ENCODE peak calls at places on chromosomes 3 and 15, in six cellular contexts. J, K, T, M, H and O are unnamed samples. For H3K4me1, the result is how much of the 10 kb centered on the place peaks cover.

GRCh38 chr15:81235781-81236507 is 39.3 kb downstream of the IL16 start:
- DNase-seq in J (peak), K (no peak), T (no peak), M (no peak), H (no peak), O (no peak)

GRCh38 chr3:34073141-34073540 is 274.7 kb downstream of the PDCD6IP start:
- DNase-seq in J (no peak), K (no peak), T (no peak), M (no peak), H (no peak), O (no peak)

GRCh38 chr3:57283366-57283765 is 9.1 kb downstream of the ASB14 start:
- DNase-seq in J (no peak), K (no peak), T (no peak), M (no peak), H (no peak), O (no peak)

GRCh38 chr15:62068071-62068786 is 1.5 kb downstream of the C2CD4A start:
- DNase-seq in J (peak), K (peak), T (peak), M (no peak), H (no peak), O (no peak)

GRCh38 chr3:37668831-37669610 is 192.7 kb upstream of the CTDSPL start:
- DNase-seq in J (no peak), K (peak), T (peak), M (no peak), H (no peak), O (no peak)

GRCh38 chr3:114794894-114795630 is 352.0 kb downstream of the ZBTB20 start:
- DNase-seq in J (no peak), K (no peak), T (no peak), M (no peak), H (no peak), O (no peak)

GRCh38 chr3:11434017-11434526 is 161.9 kb downstream of the ATG7 start:
- DNase-seq in J (peak), K (no peak), T (no peak), M (no peak), H (no peak), O (no peak)

GRCh38 chr3:93981649-93982048 is 1.7 kb downstream of the ARL13B start:
- DNase-seq in J (no peak), K (no peak), T (no peak), M (no peak), H (no peak), O (no peak)

GRCh38 chr3:67529915-67530314 is 124.5 kb downstream of the SUCLG2 start:
- DNase-seq in J (no peak), K (no peak), T (no peak), M (no peak), H (no peak), O (no peak)

GRCh38 chr15:52417957-52418356 is 110.7 kb downstream of the MYO5A start:
- DNase-seq in J (no peak), K (no peak), T (no peak), M (no peak), H (no peak), O (no peak)

GRCh38 chr3:10373686-10374261 is 52.9 kb upstream of the SEC13 start:
- DNase-seq in J (no peak), K (no peak), T (no peak), M (no peak), H (no peak), O (no peak)

GRCh38 chr3:32222950-32223349 is 15.5 kb upstream of the CMTM8 start:
- DNase-seq in J (no peak), K (no peak), T (no peak), M (no peak), H (no peak), O (no peak)

GRCh38 chr15:79932447-79932846 is 35.6 kb upstream of the MTHFS start:
- DNase-seq in J (no peak), K (no peak), T (no peak), M (no peak), H (no peak), O (no peak)

GRCh38 chr15:40182358-40183029 is 21.6 kb downstream of the BUB1B start:
- DNase-seq in J (no peak), K (no peak), T (no peak), M (no peak), H (no peak), O (no peak)

GRCh38 chr3:102205647-102206046 is 229.2 kb upstream of the ZPLD1 start:
- DNase-seq in J (no peak), K (no peak), T (no peak), M (no peak), H (no peak), O (no peak)

GRCh38 chr15:49495993-49496747 is 73.1 kb downstream of the FGF7 start:
- DNase-seq in J (no peak), K (no peak), T (no peak), M (no peak), H (no peak), O (no peak)

GRCh38 chr3:123695731-123696640 is 111.1 kb upstream of the HACD2 start:
- DNase-seq in J (no peak), K (no peak), T (no peak), M (no peak), H (no peak), O (no peak)

GRCh38 chr3:72997421-72997961 is 880 bp downstream of the PPP4R2 start:
- DNase-seq in J (no peak), K (peak), T (no peak), M (no peak), H (peak), O (peak)

GRCh38 chr3:150737874-150738679 is 24.9 kb downstream of the SIAH2 start:
- DNase-seq in J (no peak), K (no peak), T (no peak), M (no peak), H (no peak), O (no peak)

GRCh38 chr3:48157215-48157840 is 30.9 kb downstream of the CDC25A start:
- DNase-seq in J (no peak), K (no peak), T (no peak), M (no peak), H (no peak), O (no peak)

GRCh38 chr3:126467611-126467955 is 8.1 kb downstream of the ZXDC start:
- DNase-seq in J (no peak), K (no peak), T (no peak), M (no peak), H (no peak), O (no peak)

GRCh38 chr3:112132975-112133448 is at the start of gene GCSAM:
- DNase-seq in J (peak), K (no peak), T (peak), M (peak), H (peak), O (peak)

GRCh38 chr15:53434174-53434678 is 325.2 kb downstream of the WDR72 start:
- DNase-seq in J (no peak), K (no peak), T (no peak), M (no peak), H (no peak), O (no peak)

GRCh38 chr3:48739955-48740823 is 23.2 kb upstream of the IP6K2 start:
- DNase-seq in J (peak), K (peak), T (peak), M (peak), H (peak), O (peak)

GRCh38 chr15:74434260-74434915 is 630 bp upstream of the SEMA7A start:
- DNase-seq in J (no peak), K (no peak), T (peak), M (no peak), H (no peak), O (no peak)

GRCh38 chr3:58236527-58237237 is 910 bp upstream of the ABHD6 start:
- DNase-seq in J (peak), K (no peak), T (peak), M (no peak), H (no peak), O (no peak)

GRCh38 chr3:49844464-49845183 is 11.7 kb downstream of the TRAIP start:
- DNase-seq in J (no peak), K (no peak), T (no peak), M (no peak), H (no peak), O (no peak)

GRCh38 chr3:181567446-181568075 is 144.2 kb upstream of the SOX2 start:
- DNase-seq in J (no peak), K (no peak), T (no peak), M (no peak), H (no peak), O (no peak)

GRCh38 chr3:43086460-43087165 is 19.3 kb downstream of the POMGNT2 start:
- DNase-seq in J (no peak), K (no peak), T (no peak), M (no peak), H (no peak), O (no peak)

GRCh38 chr3:160677459-160677901 is 520 bp downstream of the ARL14 start:
- DNase-seq in J (no peak), K (no peak), T (no peak), M (no peak), H (no peak), O (no peak)

GRCh38 chr3:111717601-111718000 is 122.5 kb upstream of the ZBED2 start:
- DNase-seq in J (peak), K (peak), T (peak), M (peak), H (peak), O (peak)

GRCh38 chr3:192079098-192079497 is 618.1 kb downstream of the PYDC2 start:
- DNase-seq in J (no peak), K (no peak), T (no peak), M (no peak), H (no peak), O (no peak)

GRCh38 chr3:47645551-47645950 is 66.9 kb upstream of the CSPG5 start:
- DNase-seq in J (no peak), K (no peak), T (no peak), M (no peak), H (no peak), O (no peak)

GRCh38 chr3:14871456-14872200 is 52.9 kb downstream of the FGD5 start:
- DNase-seq in J (no peak), K (no peak), T (no peak), M (no peak), H (no peak), O (no peak)

GRCh38 chr15:68310178-68310810 is 32.7 kb downstream of the FEM1B start:
- DNase-seq in J (no peak), K (peak), T (no peak), M (no peak), H (no peak), O (no peak)

DNA sequence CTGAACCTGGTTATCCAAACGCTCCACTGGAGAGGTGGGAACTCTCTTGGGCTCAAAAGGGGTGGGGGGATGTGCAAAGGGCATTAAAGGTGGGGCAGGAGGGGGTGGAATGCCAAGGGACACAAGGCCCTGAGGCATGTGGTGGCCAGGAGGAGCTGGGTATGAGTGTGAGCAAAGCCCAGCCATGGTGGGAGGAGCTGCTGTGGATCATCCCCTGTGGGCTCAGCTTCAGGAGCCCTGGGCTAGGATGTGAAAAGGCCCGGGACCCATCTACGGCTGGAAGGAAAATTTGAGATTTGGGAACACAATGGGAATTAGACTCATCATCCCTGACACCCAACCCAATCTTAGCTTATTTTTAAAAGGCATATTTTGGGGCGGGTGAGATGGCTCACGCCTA is 33.3 kb downstream of the MGLL start:
- DNase-seq in J (no peak), K (no peak), T (no peak), M (no peak), H (no peak), O (no peak)
- H3K4me1 ChIP-seq in J (half or more), K (under half), T (half or more), M (under half), H (under half), O (under half)

GRCh38 chr3:133700351-133700750 is 38.6 kb upstream of the TOPBP1 start:
- DNase-seq in J (no peak), K (no peak), T (no peak), M (no peak), H (no peak), O (no peak)

GRCh38 chr3:133701435-133702358 is 40.0 kb upstream of the TOPBP1 start:
- DNase-seq in J (no peak), K (no peak), T (no peak), M (no peak), H (no peak), O (no peak)

GRCh38 chr3:133699903-133700302 is 38.2 kb upstream of the TOPBP1 start:
- DNase-seq in J (no peak), K (no peak), T (no peak), M (no peak), H (no peak), O (no peak)

GRCh38 chr3:133697960-133698359 is 36.2 kb upstream of the TOPBP1 start:
- DNase-seq in J (no peak), K (no peak), T (no peak), M (no peak), H (no peak), O (no peak)

DNA sequence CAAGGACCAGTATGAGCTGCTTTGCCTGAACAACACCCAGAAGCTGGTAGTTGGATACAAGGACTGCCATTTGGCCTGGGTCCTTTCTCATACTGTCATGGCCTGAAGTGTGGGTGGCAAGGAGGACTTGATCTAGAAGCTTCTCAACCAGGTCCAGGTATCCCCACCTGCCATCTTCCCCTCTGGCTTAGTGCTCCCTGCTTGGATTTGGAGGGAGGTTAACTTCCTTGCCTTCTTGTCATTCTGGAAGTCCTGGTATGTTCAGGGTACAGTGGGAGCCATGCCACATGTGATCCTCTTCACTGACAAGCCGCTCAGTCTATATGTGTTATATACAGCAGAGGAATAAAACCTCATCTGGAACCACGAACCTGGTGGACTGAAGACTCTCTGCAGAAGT is 37.7 kb upstream of the TOPBP1 start:
- DNase-seq in J (no peak), K (no peak), T (no peak), M (no peak), H (no peak), O (no peak)
- H3K4me3 ChIP-seq in J (no peak), K (no peak), T (no peak), M (no peak), H (no peak), O (no peak)

DNA sequence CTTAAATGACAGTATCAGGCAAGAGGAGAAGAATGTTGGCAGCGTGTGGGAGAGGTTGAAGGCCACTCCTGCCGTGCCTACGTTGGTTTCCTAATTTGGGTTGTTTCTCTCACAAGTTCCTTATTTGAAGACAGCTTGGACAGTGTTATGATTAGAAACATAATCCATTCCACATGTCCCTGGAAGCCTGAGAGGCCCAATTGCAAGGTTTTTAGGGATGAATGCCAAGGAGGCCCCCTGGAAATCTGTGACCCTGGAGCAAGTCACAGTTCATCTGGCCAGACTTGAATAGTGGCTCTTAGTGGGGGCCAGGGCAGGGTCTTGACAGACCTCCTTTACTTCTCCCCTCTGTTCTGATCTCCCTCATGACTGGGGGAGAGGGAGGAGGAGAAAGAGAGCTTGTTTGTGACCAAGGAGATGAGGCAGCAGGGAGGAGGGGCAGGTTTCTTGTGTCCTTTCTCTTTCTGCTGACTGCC is 584.4 kb upstream of the TBL1XR1 start:
- DNase-seq in J (peak), K (no peak), T (no peak), M (no peak), H (no peak), O (no peak)
- H3K4me1 ChIP-seq in J (under half), K (under half), T (under half), M (under half), H (under half), O (under half)

GRCh38 chr3:59401924-59402323 is 352.1 kb upstream of the CFAP20DC start:
- DNase-seq in J (no peak), K (no peak), T (no peak), M (no peak), H (no peak), O (no peak)

GRCh38 chr3:59407425-59407824 is 357.6 kb upstream of the CFAP20DC start:
- DNase-seq in J (no peak), K (no peak), T (no peak), M (no peak), H (no peak), O (no peak)

GRCh38 chr3:59408047-59408624 is 358.3 kb upstream of the CFAP20DC start:
- DNase-seq in J (no peak), K (no peak), T (no peak), M (no peak), H (no peak), O (no peak)

GRCh38 chr3:59406943-59407342 is 357.1 kb upstream of the CFAP20DC start:
- DNase-seq in J (no peak), K (no peak), T (no peak), M (no peak), H (no peak), O (no peak)

GRCh38 chr3:59404064-59404463 is 354.2 kb upstream of the CFAP20DC start:
- DNase-seq in J (no peak), K (no peak), T (no peak), M (no peak), H (no peak), O (no peak)
- H3K4me3 ChIP-seq in J (no peak), K (no peak), T (no peak), M (no peak), H (no peak), O (no peak)